ENCODE peak calls at places on chromosomes 7 and 10, in five cellular contexts. T, N, Q, I and E are unnamed samples.

GRCh38 chr7:69246758-69247157 is 351.5 kb upstream of the AUTS2 start:
- DNase-seq in T (no peak), N (no peak), I (no peak), Q (peak; percentile 44), E (no peak)

GRCh38 chr7:41624818-41625217 is 78.1 kb downstream of the INHBA start:
- DNase-seq in T (no peak), I (no peak), Q (peak; percentile 67), N (no peak), E (no peak)

GRCh38 chr10:34575882-34576281 is 239.2 kb downstream of the PARD3 start:
- DNase-seq in T (no peak), N (no peak), Q (peak; percentile 27), I (no peak), E (no peak)

GRCh38 chr7:6730343-6730633 is 23.5 kb upstream of the ZNF12 start:
- DNase-seq in T (no peak), I (no peak), Q (no peak), N (no peak), E (peak; percentile 43)

GRCh38 chr10:20936388-20936787 is 39.3 kb upstream of the NEBL start:
- DNase-seq in Q (no peak), N (no peak), I (no peak), T (no peak), E (no peak)

GRCh38 chr7:55019329-55019690 is 493 bp downstream of the EGFR start:
- DNase-seq in T (no peak), I (peak; percentile 67), N (no peak), Q (peak; percentile 52), E (no peak)

GRCh38 chr10:63713191-63714144 is 192.3 kb downstream of the REEP3 start:
- DNase-seq in Q (peak; percentile 80), T (peak; percentile 89), I (peak; percentile 88), N (no peak), E (no peak)

GRCh38 chr7:111860248-111860647 is 298.0 kb upstream of the IMMP2L start:
- DNase-seq in N (no peak), Q (no peak), T (no peak), I (no peak), E (no peak)

GRCh38 chr10:69451784-69452251 is 553 bp downstream of the TSPAN15 start:
- DNase-seq in T (no peak), I (peak; percentile 73), Q (no peak), N (no peak), E (no peak)

GRCh38 chr10:46239999-46240683 is 46.7 kb upstream of the ANTXRL start:
- DNase-seq in T (no peak), Q (no peak), N (no peak), I (no peak), E (no peak)

GRCh38 chr7:82605247-82605864 is 161.8 kb upstream of the CACNA2D1 start:
- DNase-seq in T (peak; percentile 78), I (no peak), N (peak; percentile 15), Q (peak; percentile 23), E (peak; percentile 68)

GRCh38 chr10:73577788-73578187 is 13.4 kb downstream of the USP54 start:
- DNase-seq in I (no peak), T (no peak), Q (peak; percentile 49), N (no peak), E (no peak)

GRCh38 chr10:90859321-90859751 is 1.5 kb upstream of the HTR7 start:
- DNase-seq in T (no peak), I (no peak), N (no peak), Q (peak; percentile 83), E (no peak)

GRCh38 chr7:116864084-116864483 is 1.7 kb downstream of the CAPZA2 start:
- DNase-seq in I (no peak), Q (no peak), N (no peak), T (no peak), E (peak; percentile 13)

GRCh38 chr10:110993024-110993693 is 73.8 kb downstream of the SHOC2 start:
- DNase-seq in N (no peak), T (no peak), I (no peak), Q (peak; percentile 85), E (no peak)

GRCh38 chr10:3776796-3777571 is 8.0 kb downstream of the KLF6 start:
- DNase-seq in N (no peak), I (no peak), Q (peak; percentile 83), T (no peak), E (peak; percentile 13)

GRCh38 chr7:42125321-42125720 is 111.7 kb downstream of the GLI3 start:
- DNase-seq in Q (no peak), I (no peak), T (no peak), N (no peak), E (no peak)

GRCh38 chr10:62980697-62981495 is 152.2 kb upstream of the NRBF2 start:
- DNase-seq in I (no peak), Q (peak; percentile 10), N (no peak), T (no peak), E (no peak)

GRCh38 chr10:131972474-131973071 is 9.2 kb downstream of the BNIP3 start:
- DNase-seq in N (no peak), I (no peak), Q (no peak), T (no peak), E (peak; percentile 64)

GRCh38 chr7:31104361-31105255 is 52.5 kb downstream of the ADCYAP1R1 start:
- DNase-seq in Q (no peak), T (no peak), I (no peak), N (no peak), E (no peak)

GRCh38 chr10:43361532-43362190 is 9.8 kb upstream of the FXYD4 start:
- DNase-seq in T (no peak), N (no peak), Q (no peak), I (no peak), E (no peak)

GRCh38 chr7:47326220-47326619 is 255.7 kb downstream of the TNS3 start:
- DNase-seq in T (no peak), N (no peak), Q (peak; percentile 41), I (no peak), E (no peak)